ENCODE peak calls at places on chromosome 4, in four cellular contexts. C is fibroblast of lung, J is HCT116, D is K562. O is an unnamed sample.

GRCh38 chr4:137700751-137701150 is 168.5 kb upstream of the PCDH18 start:
- DNase-seq in C (no peak), D (no peak), J (no peak), O (no peak)

GRCh38 chr4:2417765-2418651 is at the start of gene ZFYVE28:
- DNase-seq in C (no peak), D (peak; percentile 57), J (no peak), O (no peak)

GRCh38 chr4:105483840-105484239 is 10.0 kb upstream of the PPA2 start:
- DNase-seq in J (no peak), C (no peak), D (no peak), O (no peak)

GRCh38 chr4:113584407-113585150 is 177.0 kb downstream of the CAMK2D start:
- DNase-seq in C (peak; percentile 70), D (peak; percentile 80), J (peak; percentile 63), O (no peak)

GRCh38 chr4:108109997-108110416 is 58.7 kb downstream of the LEF1 start:
- DNase-seq in J (no peak), D (no peak), C (no peak), O (no peak)

GRCh38 chr4:19358015-19358414 is 893.7 kb upstream of the SLIT2 start:
- DNase-seq in J (no peak), C (peak; percentile 14), D (no peak), O (no peak)

GRCh38 chr4:104938624-104939023 is 208.1 kb upstream of the TET2 start:
- DNase-seq in D (no peak), C (no peak), J (no peak), O (no peak)

GRCh38 chr4:86108152-86108551 is 251.7 kb downstream of the MAPK10 start:
- DNase-seq in D (no peak), C (no peak), J (no peak), O (no peak)

GRCh38 chr4:40323866-40324265 is 11.3 kb upstream of the CHRNA9 start:
- DNase-seq in D (peak; percentile 29), C (no peak), J (no peak), O (no peak)

GRCh38 chr4:111923786-111924185 is 221.5 kb upstream of the FAM241A start:
- DNase-seq in D (no peak), C (no peak), J (no peak), O (no peak)

GRCh38 chr4:184938871-184939270 is 79.4 kb upstream of the HELT start:
- DNase-seq in J (no peak), C (no peak), D (no peak), O (no peak)

GRCh38 chr4:4217123-4217522 is 9.6 kb downstream of the OTOP1 start:
- DNase-seq in J (no peak), C (no peak), D (no peak), O (no peak)

GRCh38 chr4:111836601-111837000 is 308.7 kb upstream of the FAM241A start:
- DNase-seq in D (no peak), J (no peak), C (no peak), O (no peak)

GRCh38 chr4:122450847-122451246 is 5.7 kb downstream of the IL2 start:
- DNase-seq in D (peak; percentile 34), J (peak; percentile 73), C (peak; percentile 33), O (peak; percentile 4)

GRCh38 chr4:26217961-26218676 is 102.7 kb upstream of the RBPJ start:
- DNase-seq in C (no peak), J (no peak), D (no peak), O (no peak)

GRCh38 chr4:19776929-19777328 is 474.8 kb upstream of the SLIT2 start:
- DNase-seq in J (no peak), C (peak; percentile 21), D (no peak), O (no peak)

GRCh38 chr4:87087015-87087920 is 133.2 kb downstream of the KLHL8 start:
- DNase-seq in D (no peak), J (no peak), C (peak; percentile 21), O (no peak)

GRCh38 chr4:8589336-8589735 is 3.2 kb upstream of the CPZ start:
- DNase-seq in J (no peak), C (no peak), D (no peak), O (no peak)

GRCh38 chr4:181017038-181017437 is 1226.2 kb upstream of the TENM3 start:
- DNase-seq in C (no peak), J (no peak), D (no peak), O (no peak)

GRCh38 chr4:121950212-121950679 is 1.6 kb downstream of the TRPC3 start:
- DNase-seq in J (peak; percentile 21), D (peak; percentile 77), C (peak; percentile 79), O (peak; percentile 29)

GRCh38 chr4:145883173-145883572 is 55.5 kb downstream of the ZNF827 start:
- DNase-seq in D (no peak), C (no peak), J (no peak), O (no peak)

GRCh38 chr4:145881991-145882390 is 56.6 kb downstream of the ZNF827 start:
- DNase-seq in C (no peak), J (no peak), D (no peak), O (peak; percentile 48)

GRCh38 chr4:145881585-145881984 is 57.0 kb downstream of the ZNF827 start:
- DNase-seq in C (no peak), D (no peak), J (no peak), O (no peak)

GRCh38 chr4:145880355-145880960 is 58.2 kb downstream of the ZNF827 start:
- DNase-seq in C (no peak), D (no peak), J (no peak), O (no peak)

GRCh38 chr4:145882594-145882993 is 56.0 kb downstream of the ZNF827 start:
- DNase-seq in D (no peak), C (no peak), J (no peak), O (no peak)
- H3K79me2 ChIP-seq in D (no peaks in the 10 kb centered on the region), C (no peaks in the 10 kb centered on the region), J (no peaks in the 10 kb centered on the region), O (peaks cover 7% of the 10 kb centered on the region)

DNA sequence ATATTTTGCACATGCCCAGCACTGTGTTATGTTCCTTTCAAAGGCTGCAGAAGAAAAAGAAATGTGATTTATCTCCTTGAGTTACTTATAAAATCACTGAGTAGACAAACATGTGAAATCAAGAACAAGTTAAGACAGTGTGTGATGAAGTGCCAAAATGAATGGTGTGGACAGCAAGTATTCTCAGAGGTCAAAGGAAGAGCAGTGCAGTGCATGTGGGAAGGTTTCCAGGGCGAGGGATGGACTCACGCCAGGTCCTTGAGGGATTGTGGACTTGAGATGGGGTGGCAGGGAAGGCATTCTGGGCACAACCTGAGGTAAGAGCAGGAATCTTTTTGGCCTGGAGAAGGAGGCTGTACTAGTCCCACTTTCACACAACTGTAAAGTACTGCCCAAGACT is 115.5 kb downstream of the FNIP2 start:
- DNase-seq in J (no peak), D (no peak), C (no peak), O (no peak)
- H3K79me2 ChIP-seq in J (no peaks in the 10 kb centered on the region), D (no peaks in the 10 kb centered on the region), C (no peaks in the 10 kb centered on the region), O (no peaks in the 10 kb centered on the region)

GRCh38 chr4:54941994-54942552 is 183.3 kb downstream of the KDR start:
- DNase-seq in C (no peak), D (no peak), J (no peak), O (peak; percentile 70)
- H3K79me2 ChIP-seq in C (no peaks in the 10 kb centered on the region), D (no peaks in the 10 kb centered on the region), J (no peaks in the 10 kb centered on the region), O (no peaks in the 10 kb centered on the region)

GRCh38 chr4:182170417-182170935 is 72.7 kb upstream of the TENM3 start:
- DNase-seq in C (no peak), J (no peak), D (no peak), O (no peak)
- H3K79me2 ChIP-seq in C (no peaks in the 10 kb centered on the region), J (no peaks in the 10 kb centered on the region), D (no peaks in the 10 kb centered on the region), O (no peaks in the 10 kb centered on the region)